ENCODE peak calls at places on chromosomes 11 and 22, in six cellular contexts. One of them, this sample, is unnamed.

GRCh38 chr11:97537407-97538150 is 1147.8 kb downstream of the JRKL start:
- DNase-seq in NCI-H1417: no peak
- DNase-seq in SK-N-DZ: no peak
- DNase-seq in cardiac septum: no peak
- DNase-seq in C1 segment of cervical spinal cord: no peak
- DNase-seq in astrocyte of the spinal cord: no peak
- DNase-seq in this sample: no peak

GRCh38 chr22:39616051-39616450 is 45.5 kb downstream of the CACNA1I start:
- DNase-seq in NCI-H1417: no peak
- DNase-seq in SK-N-DZ: no peak
- DNase-seq in cardiac septum: no peak
- DNase-seq in C1 segment of cervical spinal cord: no peak
- DNase-seq in astrocyte of the spinal cord: no peak
- DNase-seq in this sample: no peak

GRCh38 chr11:788953-789940 is 643 bp downstream of the CEND1 start:
- DNase-seq in NCI-H1417: peak
- DNase-seq in SK-N-DZ: no peak
- DNase-seq in cardiac septum: no peak
- DNase-seq in C1 segment of cervical spinal cord: no peak
- DNase-seq in astrocyte of the spinal cord: no peak
- DNase-seq in this sample: peak

GRCh38 chr22:40421941-40422340 is 51.5 kb downstream of the SGSM3 start:
- DNase-seq in NCI-H1417: no peak
- DNase-seq in SK-N-DZ: no peak
- DNase-seq in cardiac septum: no peak
- DNase-seq in C1 segment of cervical spinal cord: no peak
- DNase-seq in astrocyte of the spinal cord: no peak
- DNase-seq in this sample: no peak

GRCh38 chr22:28942333-28942732 is 59.0 kb downstream of the ZNRF3 start:
- DNase-seq in NCI-H1417: no peak
- DNase-seq in SK-N-DZ: no peak
- DNase-seq in cardiac septum: no peak
- DNase-seq in C1 segment of cervical spinal cord: no peak
- DNase-seq in astrocyte of the spinal cord: no peak
- DNase-seq in this sample: no peak

GRCh38 chr11:13850256-13851010 is 112.1 kb upstream of the SPON1 start:
- DNase-seq in NCI-H1417: no peak
- DNase-seq in SK-N-DZ: no peak
- DNase-seq in cardiac septum: no peak
- DNase-seq in C1 segment of cervical spinal cord: no peak
- DNase-seq in astrocyte of the spinal cord: no peak
- DNase-seq in this sample: peak

GRCh38 chr11:68448604-68449011 is 11.9 kb upstream of the PPP6R3 start:
- DNase-seq in NCI-H1417: no peak
- DNase-seq in SK-N-DZ: no peak
- DNase-seq in cardiac septum: no peak
- DNase-seq in C1 segment of cervical spinal cord: no peak
- DNase-seq in astrocyte of the spinal cord: no peak
- DNase-seq in this sample: no peak

GRCh38 chr11:35398881-35399280 is 20.5 kb downstream of the SLC1A2 start:
- DNase-seq in NCI-H1417: no peak
- DNase-seq in SK-N-DZ: no peak
- DNase-seq in cardiac septum: no peak
- DNase-seq in C1 segment of cervical spinal cord: no peak
- DNase-seq in astrocyte of the spinal cord: no peak
- DNase-seq in this sample: no peak

GRCh38 chr11:19970944-19971343 is 189.3 kb downstream of the DBX1 start:
- DNase-seq in NCI-H1417: no peak
- DNase-seq in SK-N-DZ: no peak
- DNase-seq in cardiac septum: no peak
- DNase-seq in C1 segment of cervical spinal cord: no peak
- DNase-seq in astrocyte of the spinal cord: no peak
- DNase-seq in this sample: no peak

GRCh38 chr11:130102457-130103249 is 33.0 kb downstream of the APLP2 start:
- DNase-seq in NCI-H1417: no peak
- DNase-seq in SK-N-DZ: peak
- DNase-seq in cardiac septum: no peak
- DNase-seq in C1 segment of cervical spinal cord: no peak
- DNase-seq in astrocyte of the spinal cord: no peak
- DNase-seq in this sample: no peak

GRCh38 chr11:12243511-12243910 is 133.1 kb downstream of the MICAL2 start:
- DNase-seq in NCI-H1417: peak
- DNase-seq in SK-N-DZ: no peak
- DNase-seq in cardiac septum: no peak
- DNase-seq in C1 segment of cervical spinal cord: no peak
- DNase-seq in astrocyte of the spinal cord: no peak
- DNase-seq in this sample: no peak

GRCh38 chr11:2166091-2166851 is 5.3 kb upstream of the INS start:
- DNase-seq in NCI-H1417: peak
- DNase-seq in SK-N-DZ: peak
- DNase-seq in cardiac septum: no peak
- DNase-seq in C1 segment of cervical spinal cord: no peak
- DNase-seq in astrocyte of the spinal cord: no peak
- DNase-seq in this sample: no peak

GRCh38 chr22:45775062-45775461 is 103.4 kb downstream of the ATXN10 start:
- DNase-seq in NCI-H1417: no peak
- DNase-seq in SK-N-DZ: no peak
- DNase-seq in cardiac septum: no peak
- DNase-seq in C1 segment of cervical spinal cord: no peak
- DNase-seq in astrocyte of the spinal cord: no peak
- DNase-seq in this sample: no peak

GRCh38 chr11:76208829-76209670 is 2.7 kb upstream of the WNT11 start:
- DNase-seq in NCI-H1417: peak
- DNase-seq in SK-N-DZ: peak
- DNase-seq in cardiac septum: peak
- DNase-seq in C1 segment of cervical spinal cord: peak
- DNase-seq in astrocyte of the spinal cord: peak
- DNase-seq in this sample: peak

GRCh38 chr11:9057888-9058287 is 33.5 kb downstream of the SCUBE2 start:
- DNase-seq in NCI-H1417: no peak
- DNase-seq in SK-N-DZ: no peak
- DNase-seq in cardiac septum: no peak
- DNase-seq in C1 segment of cervical spinal cord: no peak
- DNase-seq in astrocyte of the spinal cord: no peak
- DNase-seq in this sample: no peak

This sample was measured in LHCN-M2.